ENCODE peak calls at places on chromosomes 4 and X, in ten cellular contexts. One of them, this sample, is unnamed.

GRCh38 chrX:122866527-122866926 is 317.6 kb upstream of the GRIA3 start:
- DNase-seq in fibroblast of lung: peak; percentile 40
- DNase-seq in PC-3: peak; percentile 32
- DNase-seq in trophoblast cell: peak; percentile 72
- DNase-seq in neural progenitor cell: no peak
- DNase-seq in K562: no peak
- DNase-seq in H1: no peak
- DNase-seq in mammary epithelial cell: peak; percentile 68
- DNase-seq in MM.1S: no peak
- DNase-seq in astrocyte: peak; percentile 90
- DNase-seq in this sample: peak; percentile 69

GRCh38 chrX:68146054-68146453 is 287.2 kb downstream of the OPHN1 start:
- DNase-seq in K562: no peak
- DNase-seq in astrocyte: peak; percentile 31
- DNase-seq in neural progenitor cell: peak; percentile 20
- DNase-seq in trophoblast cell: peak; percentile 26
- DNase-seq in mammary epithelial cell: peak; percentile 34
- DNase-seq in PC-3: peak; percentile 47
- DNase-seq in fibroblast of lung: peak; percentile 63
- DNase-seq in MM.1S: peak; percentile 51
- DNase-seq in H1: no peak
- DNase-seq in this sample: peak; percentile 61

GRCh38 chr4:99394913-99395312 is 40.2 kb downstream of the ADH7 start:
- DNase-seq in trophoblast cell: no peak
- DNase-seq in K562: no peak
- DNase-seq in mammary epithelial cell: no peak
- DNase-seq in PC-3: peak; percentile 30
- DNase-seq in fibroblast of lung: peak; percentile 65
- DNase-seq in neural progenitor cell: no peak
- DNase-seq in MM.1S: no peak
- DNase-seq in astrocyte: peak; percentile 56
- DNase-seq in H1: no peak
- DNase-seq in this sample: peak; percentile 71

GRCh38 chr4:83207497-83208105 is 77.0 kb downstream of the COQ2 start:
- DNase-seq in H1: no peak
- DNase-seq in trophoblast cell: peak; percentile 92
- DNase-seq in astrocyte: peak; percentile 91
- DNase-seq in K562: no peak
- DNase-seq in neural progenitor cell: no peak
- DNase-seq in PC-3: peak; percentile 75
- DNase-seq in MM.1S: no peak
- DNase-seq in mammary epithelial cell: peak; percentile 32
- DNase-seq in fibroblast of lung: peak; percentile 45
- DNase-seq in this sample: peak; percentile 18

GRCh38 chrX:133435544-133436124 is 20.3 kb upstream of the GPC4 start:
- DNase-seq in H1: no peak
- DNase-seq in MM.1S: no peak
- DNase-seq in trophoblast cell: no peak
- DNase-seq in fibroblast of lung: no peak
- DNase-seq in neural progenitor cell: peak; percentile 37
- DNase-seq in PC-3: no peak
- DNase-seq in mammary epithelial cell: no peak
- DNase-seq in K562: no peak
- DNase-seq in astrocyte: no peak
- DNase-seq in this sample: no peak

GRCh38 chr4:112214397-112215264 is 17.0 kb upstream of the AP1AR start:
- DNase-seq in K562: peak; percentile 34
- DNase-seq in trophoblast cell: peak; percentile 68
- DNase-seq in H1: no peak
- DNase-seq in fibroblast of lung: peak; percentile 55
- DNase-seq in MM.1S: peak; percentile 19
- DNase-seq in neural progenitor cell: no peak
- DNase-seq in mammary epithelial cell: peak; percentile 21
- DNase-seq in PC-3: peak; percentile 55
- DNase-seq in astrocyte: peak; percentile 14
- DNase-seq in this sample: peak; percentile 62

GRCh38 chr4:185467101-185467500 is 4.4 kb downstream of the CCDC110 start:
- DNase-seq in trophoblast cell: no peak
- DNase-seq in mammary epithelial cell: no peak
- DNase-seq in neural progenitor cell: no peak
- DNase-seq in K562: no peak
- DNase-seq in fibroblast of lung: no peak
- DNase-seq in astrocyte: no peak
- DNase-seq in H1: no peak
- DNase-seq in PC-3: no peak
- DNase-seq in MM.1S: no peak
- DNase-seq in this sample: peak; percentile 59

GRCh38 chr4:182297659-182298058 is 54.5 kb downstream of the TENM3 start:
- DNase-seq in neural progenitor cell: no peak
- DNase-seq in PC-3: no peak
- DNase-seq in H1: no peak
- DNase-seq in MM.1S: no peak
- DNase-seq in fibroblast of lung: peak; percentile 37
- DNase-seq in mammary epithelial cell: peak; percentile 41
- DNase-seq in K562: no peak
- DNase-seq in trophoblast cell: no peak
- DNase-seq in astrocyte: peak; percentile 78
- DNase-seq in this sample: no peak

GRCh38 chrX:126658447-126658846 is 105.8 kb upstream of the DCAF12L1 start:
- DNase-seq in K562: no peak
- DNase-seq in trophoblast cell: no peak
- DNase-seq in astrocyte: no peak
- DNase-seq in fibroblast of lung: no peak
- DNase-seq in mammary epithelial cell: peak; percentile 1
- DNase-seq in PC-3: peak; percentile 66
- DNase-seq in MM.1S: no peak
- DNase-seq in neural progenitor cell: no peak
- DNase-seq in H1: no peak
- DNase-seq in this sample: no peak

GRCh38 chrX:87900320-87900908 is 382.8 kb downstream of the KLHL4 start:
- DNase-seq in H1: no peak
- DNase-seq in mammary epithelial cell: peak; percentile 3
- DNase-seq in K562: no peak
- DNase-seq in MM.1S: peak; percentile 88
- DNase-seq in trophoblast cell: peak; percentile 51
- DNase-seq in fibroblast of lung: no peak
- DNase-seq in neural progenitor cell: no peak
- DNase-seq in astrocyte: no peak
- DNase-seq in PC-3: peak; percentile 12
- DNase-seq in this sample: no peak

GRCh38 chr4:101600287-101600686 is 190.2 kb upstream of the BANK1 start:
- DNase-seq in PC-3: no peak
- DNase-seq in fibroblast of lung: no peak
- DNase-seq in astrocyte: no peak
- DNase-seq in H1: no peak
- DNase-seq in trophoblast cell: peak; percentile 80
- DNase-seq in K562: no peak
- DNase-seq in mammary epithelial cell: peak; percentile 17
- DNase-seq in neural progenitor cell: no peak
- DNase-seq in MM.1S: no peak
- DNase-seq in this sample: no peak

DNA sequence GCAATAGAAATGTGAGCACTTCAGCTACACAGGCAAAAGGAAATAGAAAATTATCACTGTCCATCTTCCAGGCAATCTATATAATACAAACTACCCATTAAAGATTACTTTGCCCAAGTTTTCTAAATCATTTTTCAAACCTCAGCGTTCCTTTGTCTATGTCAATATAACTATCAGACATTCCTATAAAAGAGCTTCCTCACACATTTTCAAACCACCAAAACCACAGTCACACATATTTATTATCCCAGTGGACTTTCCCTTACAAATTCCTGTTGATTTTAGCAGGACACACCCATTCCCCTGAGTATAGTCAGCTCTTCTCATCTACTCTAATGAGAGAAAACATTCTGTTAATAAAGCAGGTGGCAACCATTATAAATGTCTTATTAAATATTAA is 83.2 kb upstream of the INTU start:
- DNase-seq in H1: no peak
- DNase-seq in fibroblast of lung: no peak
- DNase-seq in MM.1S: no peak
- DNase-seq in PC-3: peak; percentile 39
- DNase-seq in astrocyte: no peak
- DNase-seq in mammary epithelial cell: no peak
- DNase-seq in K562: no peak
- DNase-seq in trophoblast cell: no peak
- DNase-seq in neural progenitor cell: no peak
- DNase-seq in this sample: peak; percentile 2
- H2AFZ ChIP-seq in H1: no peak overlapping the region
- H2AFZ ChIP-seq in fibroblast of lung: no peak overlapping the region
- H2AFZ ChIP-seq in MM.1S: no peak overlapping the region
- H2AFZ ChIP-seq in PC-3: no peak overlapping the region
- H2AFZ ChIP-seq in astrocyte: no peak overlapping the region
- H2AFZ ChIP-seq in mammary epithelial cell: no peak overlapping the region
- H2AFZ ChIP-seq in K562: no peak overlapping the region
- H2AFZ ChIP-seq in trophoblast cell: no peak overlapping the region
- H2AFZ ChIP-seq in neural progenitor cell: no peak overlapping the region
- H2AFZ ChIP-seq in this sample: no peak overlapping the region

GRCh38 chr4:52001616-52002015 is 18.5 kb downstream of the LRRC66 start:
- DNase-seq in H1: no peak
- DNase-seq in PC-3: peak; percentile 88
- DNase-seq in K562: no peak
- DNase-seq in MM.1S: no peak
- DNase-seq in fibroblast of lung: no peak
- DNase-seq in astrocyte: peak; percentile 54
- DNase-seq in neural progenitor cell: no peak
- DNase-seq in trophoblast cell: no peak
- DNase-seq in mammary epithelial cell: peak; percentile 62
- DNase-seq in this sample: peak; percentile 6

GRCh38 chr4:51998837-51999236 is 21.3 kb downstream of the LRRC66 start:
- DNase-seq in K562: no peak
- DNase-seq in PC-3: no peak
- DNase-seq in trophoblast cell: no peak
- DNase-seq in neural progenitor cell: peak; percentile 13
- DNase-seq in MM.1S: no peak
- DNase-seq in astrocyte: no peak
- DNase-seq in fibroblast of lung: no peak
- DNase-seq in H1: no peak
- DNase-seq in mammary epithelial cell: no peak
- DNase-seq in this sample: no peak

GRCh38 chr4:51999250-51999649 is 20.9 kb downstream of the LRRC66 start:
- DNase-seq in trophoblast cell: no peak
- DNase-seq in H1: no peak
- DNase-seq in MM.1S: no peak
- DNase-seq in PC-3: no peak
- DNase-seq in astrocyte: no peak
- DNase-seq in fibroblast of lung: no peak
- DNase-seq in mammary epithelial cell: no peak
- DNase-seq in neural progenitor cell: no peak
- DNase-seq in K562: no peak
- DNase-seq in this sample: no peak

GRCh38 chr4:51995647-51996046 is 24.5 kb downstream of the LRRC66 start:
- DNase-seq in fibroblast of lung: no peak
- DNase-seq in mammary epithelial cell: no peak
- DNase-seq in astrocyte: no peak
- DNase-seq in PC-3: no peak
- DNase-seq in neural progenitor cell: peak; percentile 13
- DNase-seq in trophoblast cell: no peak
- DNase-seq in K562: no peak
- DNase-seq in H1: no peak
- DNase-seq in MM.1S: no peak
- DNase-seq in this sample: no peak

GRCh38 chr4:51997647-51998046 is 22.5 kb downstream of the LRRC66 start:
- DNase-seq in astrocyte: no peak
- DNase-seq in MM.1S: no peak
- DNase-seq in trophoblast cell: no peak
- DNase-seq in neural progenitor cell: no peak
- DNase-seq in H1: no peak
- DNase-seq in mammary epithelial cell: no peak
- DNase-seq in fibroblast of lung: no peak
- DNase-seq in PC-3: peak; percentile 21
- DNase-seq in K562: no peak
- DNase-seq in this sample: no peak
- H3K9ac ChIP-seq in astrocyte: no peak overlapping the region
- H3K9ac ChIP-seq in MM.1S: no peak overlapping the region
- H3K9ac ChIP-seq in trophoblast cell: no peak overlapping the region
- H3K9ac ChIP-seq in neural progenitor cell: no peak overlapping the region
- H3K9ac ChIP-seq in H1: no peak overlapping the region
- H3K9ac ChIP-seq in mammary epithelial cell: no peak overlapping the region
- H3K9ac ChIP-seq in fibroblast of lung: no peak overlapping the region
- H3K9ac ChIP-seq in PC-3: no peak overlapping the region
- H3K9ac ChIP-seq in K562: no peak overlapping the region
- H3K9ac ChIP-seq in this sample: no peak overlapping the region

GRCh38 chrX:13420545-13421183 is 100.8 kb upstream of the ATXN3L start:
- DNase-seq in PC-3: no peak
- DNase-seq in fibroblast of lung: no peak
- DNase-seq in mammary epithelial cell: peak; percentile 50
- DNase-seq in MM.1S: no peak
- DNase-seq in H1: no peak
- DNase-seq in K562: no peak
- DNase-seq in neural progenitor cell: no peak
- DNase-seq in trophoblast cell: no peak
- DNase-seq in astrocyte: no peak
- DNase-seq in this sample: no peak

GRCh38 chrX:13415551-13415950 is 95.7 kb upstream of the ATXN3L start:
- DNase-seq in neural progenitor cell: no peak
- DNase-seq in PC-3: no peak
- DNase-seq in MM.1S: no peak
- DNase-seq in mammary epithelial cell: no peak
- DNase-seq in trophoblast cell: no peak
- DNase-seq in fibroblast of lung: no peak
- DNase-seq in K562: no peak
- DNase-seq in astrocyte: no peak
- DNase-seq in H1: no peak
- DNase-seq in this sample: no peak

GRCh38 chrX:13418126-13419091 is 98.6 kb upstream of the ATXN3L start:
- DNase-seq in MM.1S: no peak
- DNase-seq in mammary epithelial cell: peak; percentile 60
- DNase-seq in K562: no peak
- DNase-seq in trophoblast cell: no peak
- DNase-seq in astrocyte: peak; percentile 48
- DNase-seq in H1: no peak
- DNase-seq in neural progenitor cell: no peak
- DNase-seq in fibroblast of lung: peak; percentile 20
- DNase-seq in PC-3: peak; percentile 45
- DNase-seq in this sample: peak; percentile 50

GRCh38 chrX:13419918-13420317 is 100.1 kb upstream of the ATXN3L start:
- DNase-seq in H1: no peak
- DNase-seq in astrocyte: no peak
- DNase-seq in MM.1S: no peak
- DNase-seq in mammary epithelial cell: no peak
- DNase-seq in PC-3: no peak
- DNase-seq in fibroblast of lung: no peak
- DNase-seq in neural progenitor cell: no peak
- DNase-seq in trophoblast cell: no peak
- DNase-seq in K562: no peak
- DNase-seq in this sample: no peak

GRCh38 chrX:13419276-13419675 is 99.4 kb upstream of the ATXN3L start:
- DNase-seq in PC-3: no peak
- DNase-seq in fibroblast of lung: no peak
- DNase-seq in astrocyte: no peak
- DNase-seq in trophoblast cell: no peak
- DNase-seq in MM.1S: no peak
- DNase-seq in mammary epithelial cell: no peak
- DNase-seq in K562: no peak
- DNase-seq in neural progenitor cell: no peak
- DNase-seq in H1: no peak
- DNase-seq in this sample: no peak
- H3K4me2 ChIP-seq in PC-3: no peak overlapping the region
- H3K4me2 ChIP-seq in fibroblast of lung: no peak overlapping the region
- H3K4me2 ChIP-seq in astrocyte: no peak overlapping the region
- H3K4me2 ChIP-seq in trophoblast cell: no peak overlapping the region
- H3K4me2 ChIP-seq in MM.1S: no peak overlapping the region
- H3K4me2 ChIP-seq in mammary epithelial cell: peak overlapping the region; percentile 41
- H3K4me2 ChIP-seq in K562: no peak overlapping the region
- H3K4me2 ChIP-seq in neural progenitor cell: no peak overlapping the region
- H3K4me2 ChIP-seq in H1: no peak overlapping the region
- H3K4me2 ChIP-seq in this sample: no peak overlapping the region

GRCh38 chrX:30971761-30972603 is 82.9 kb upstream of the TAB3 start:
- DNase-seq in PC-3: peak; percentile 61
- DNase-seq in neural progenitor cell: peak; percentile 56
- DNase-seq in mammary epithelial cell: peak; percentile 37
- DNase-seq in K562: peak; percentile 16
- DNase-seq in H1: no peak
- DNase-seq in astrocyte: peak; percentile 18
- DNase-seq in fibroblast of lung: peak; percentile 43
- DNase-seq in MM.1S: peak; percentile 38
- DNase-seq in trophoblast cell: peak; percentile 61
- DNase-seq in this sample: peak; percentile 66
- H2AFZ ChIP-seq in PC-3: peak overlapping the region; percentile 56
- H2AFZ ChIP-seq in neural progenitor cell: peak overlapping the region; percentile 93
- H2AFZ ChIP-seq in mammary epithelial cell: peak overlapping the region; percentile 75
- H2AFZ ChIP-seq in K562: peak overlapping the region; percentile 78
- H2AFZ ChIP-seq in H1: peak overlapping the region; percentile 99
- H2AFZ ChIP-seq in astrocyte: peak overlapping the region; percentile 69
- H2AFZ ChIP-seq in fibroblast of lung: peak overlapping the region; percentile 49
- H2AFZ ChIP-seq in MM.1S: peak overlapping the region; percentile 37
- H2AFZ ChIP-seq in trophoblast cell: no peak overlapping the region
- H2AFZ ChIP-seq in this sample: peak overlapping the region; percentile 80